ENCODE peak calls at places on chromosomes 11 and 22, in five cellular contexts. R is progenitor cell of endocrine pancreas; V is posterior cingulate gyrus; L is stimulated activated CD4-positive, alpha-beta T cell treated with anti-CD3 and anti-CD28 coated beads, Interleukin-1b, Interleukin-23, amount 100 ng/mL, for 4 hours; F is NCI-H1092 treated with DMSO at 0.1 percent for 48 hours. G is an unnamed sample.

GRCh38 chr22:47548953-47549740 is 786.7 kb downstream of the TBC1D22A start:
- DNase-seq in L (no peak), V (no peak), F (no peak), R (no peak), G (no peak)

GRCh38 chr22:28669388-28669787 is 10.3 kb downstream of the TTC28 start:
- DNase-seq in V (no peak), R (no peak), F (no peak), L (no peak), G (no peak)

GRCh38 chr11:87212891-87213290 is 175.2 kb downstream of the TMEM135 start:
- DNase-seq in V (no peak), R (no peak), F (no peak), L (no peak), G (no peak)

GRCh38 chr22:30720263-30720837 is 25.7 kb downstream of the OSBP2 start:
- DNase-seq in V (no peak), L (no peak), F (no peak), R (no peak), G (no peak)

GRCh38 chr22:37752189-37753061 is 55.3 kb upstream of the GCAT start:
- DNase-seq in V (no peak), R (peak; percentile 42), L (no peak), F (peak; percentile 71), G (no peak)

GRCh38 chr11:23555085-23555484 is 694.8 kb upstream of the CCDC179 start:
- DNase-seq in R (no peak), L (no peak), V (no peak), F (no peak), G (no peak)

GRCh38 chr22:50070366-50070765 is 12.3 kb upstream of the TTLL8 start:
- DNase-seq in F (no peak), R (no peak), V (no peak), L (no peak), G (no peak)

GRCh38 chr11:1450958-1451710 is 35.4 kb downstream of the MOB2 start:
- DNase-seq in L (no peak), F (no peak), V (no peak), R (no peak), G (no peak)

GRCh38 chr11:119874660-119875238 is 145.7 kb upstream of the NECTIN1 start:
- DNase-seq in L (no peak), V (no peak), R (no peak), F (peak; percentile 44), G (no peak)

GRCh38 chr11:71518506-71519471 is 8.3 kb upstream of the KRTAP5-7 start:
- DNase-seq in R (no peak), F (no peak), L (no peak), V (no peak), G (no peak)

GRCh38 chr11:121929581-121929980 is 186.4 kb downstream of the BLID start:
- DNase-seq in F (peak; percentile 91), R (no peak), L (no peak), V (peak; percentile 45), G (peak; percentile 30)

GRCh38 chr22:29269731-29270474 is 1.8 kb downstream of the EWSR1 start:
- DNase-seq in V (no peak), L (no peak), F (no peak), R (no peak), G (no peak)

GRCh38 chr11:75423721-75424120 is 9.3 kb downstream of the KLHL35 start:
- DNase-seq in V (no peak), F (no peak), L (no peak), R (no peak), G (no peak)

GRCh38 chr11:61657566-61657965 is 22.6 kb upstream of the DAGLA start:
- DNase-seq in F (peak; percentile 40), R (no peak), V (no peak), L (no peak), G (no peak)

GRCh38 chr11:117203069-117203407 is 3.9 kb downstream of the TAGLN start:
- DNase-seq in F (no peak), L (no peak), R (no peak), V (no peak), G (no peak)

GRCh38 chr11:19380375-19380774 is 139.6 kb upstream of the E2F8 start:
- DNase-seq in V (no peak), L (no peak), R (no peak), F (no peak), G (no peak)

GRCh38 chr22:36478966-36479365 is 2.5 kb downstream of the TXN2 start:
- DNase-seq in V (no peak), F (no peak), L (no peak), R (no peak), G (no peak)

GRCh38 chr11:72983560-72983959 is 158.6 kb downstream of the FCHSD2 start:
- DNase-seq in L (no peak), F (no peak), R (no peak), V (no peak), G (no peak)

GRCh38 chr11:1854949-1855885 is 2.3 kb downstream of the LSP1 start:
- DNase-seq in F (no peak), V (no peak), R (no peak), L (no peak), G (no peak)

GRCh38 chr11:85626496-85626895 is 648 bp downstream of the DLG2 start:
- DNase-seq in F (peak; percentile 22), R (no peak), V (no peak), L (no peak), G (no peak)

GRCh38 chr22:24503851-24504170 is 8.7 kb downstream of the UPB1 start:
- DNase-seq in R (no peak), F (no peak), V (no peak), L (no peak), G (no peak)

GRCh38 chr11:31325162-31325561 is 44.4 kb downstream of the DCDC1 start:
- DNase-seq in V (no peak), F (no peak), L (no peak), R (no peak), G (no peak)

GRCh38 chr11:94196363-94196762 is 67.7 kb downstream of the PANX1 start:
- DNase-seq in V (no peak), F (no peak), R (no peak), L (no peak), G (no peak)

GRCh38 chr22:19225560-19225959 is 47.0 kb upstream of the SLC25A1 start:
- DNase-seq in L (no peak), V (no peak), F (no peak), R (no peak), G (no peak)

GRCh38 chr11:76674517-76675400 is 4.2 kb upstream of the LRRC32 start:
- DNase-seq in V (no peak), R (no peak), F (no peak), L (no peak), G (no peak)

GRCh38 chr22:49967333-49968241 is 7.0 kb downstream of the PIM3 start:
- DNase-seq in V (peak; percentile 59), F (no peak), L (peak; percentile 30), R (peak; percentile 9), G (peak; percentile 47)

GRCh38 chr22:45083659-45084305 is 74.0 kb upstream of the PHF21B start:
- DNase-seq in R (no peak), F (no peak), V (no peak), L (no peak), G (no peak)

GRCh38 chr22:38490915-38491314 is 15.2 kb downstream of the DDX17 start:
- DNase-seq in F (no peak), R (no peak), V (peak; percentile 40), L (no peak), G (no peak)

GRCh38 chr11:46345881-46346484 is 1.3 kb upstream of the DGKZ start:
- DNase-seq in V (no peak), R (no peak), F (no peak), L (no peak), G (no peak)

GRCh38 chr11:32421992-32422391 is 13.3 kb downstream of the WT1 start:
- DNase-seq in V (no peak), R (no peak), L (no peak), F (no peak), G (no peak)

GRCh38 chr22:27679722-27680488 is 121.7 kb downstream of the MN1 start:
- DNase-seq in L (no peak), V (no peak), F (no peak), R (no peak), G (no peak)

GRCh38 chr22:39500101-39500500 is 2.0 kb upstream of the MIEF1 start:
- DNase-seq in F (no peak), V (no peak), L (no peak), R (no peak), G (no peak)

GRCh38 chr22:24410110-24410856 is 17.1 kb upstream of the ADORA2A start:
- DNase-seq in L (no peak), V (no peak), F (no peak), R (no peak), G (no peak)

GRCh38 chr11:9972917-9973504 is 309.1 kb downstream of the SWAP70 start:
- DNase-seq in V (no peak), R (no peak), L (peak; percentile 3), F (peak; percentile 20), G (no peak)

GRCh38 chr22:32747588-32747987 is 53.9 kb upstream of the TIMP3 start:
- DNase-seq in L (no peak), F (no peak), V (no peak), R (no peak), G (no peak)

GRCh38 chr11:73317373-73317772 is 9.3 kb downstream of the ARHGEF17 start:
- DNase-seq in L (no peak), F (peak; percentile 62), R (no peak), V (peak; percentile 74), G (peak; percentile 74)

GRCh38 chr11:13120691-13121090 is 111.6 kb downstream of the RASSF10 start:
- DNase-seq in R (no peak), V (no peak), F (no peak), L (no peak), G (no peak)

G was measured in substantia nigra.